ENCODE peak calls at places on chromosomes 16 and 17, in six cellular contexts. P, M, T, N, Y and J are unnamed samples.

GRCh38 chr16:57585051-57585687 is 42.7 kb downstream of the ADGRG5 start:
- DNase-seq in P (no peak), M (no peak), T (no peak), N (no peak), Y (no peak), J (no peak)

GRCh38 chr17:50055426-50056216 is at the start of gene ITGA3:
- DNase-seq in P (peak; percentile 57), M (no peak), T (no peak), N (peak; percentile 84), Y (peak; percentile 28), J (peak; percentile 61)

GRCh38 chr17:49898547-49899490 is 51.0 kb upstream of the TAC4 start:
- DNase-seq in P (no peak), M (peak; percentile 66), T (no peak), N (peak; percentile 70), Y (peak; percentile 33), J (no peak)

GRCh38 chr17:45405250-45406086 is 27.2 kb downstream of the ARHGAP27 start:
- DNase-seq in P (no peak), M (no peak), T (no peak), N (peak; percentile 99), Y (peak; percentile 87), J (no peak)

GRCh38 chr17:6361733-6362132 is 73.2 kb downstream of the AIPL1 start:
- DNase-seq in P (no peak), M (no peak), T (no peak), N (no peak), Y (no peak), J (no peak)

GRCh38 chr17:80272366-80272765 is 11.7 kb downstream of the RNF213 start:
- DNase-seq in P (no peak), M (no peak), T (no peak), N (no peak), Y (no peak), J (no peak)

GRCh38 chr17:78722101-78722761 is 59.8 kb downstream of the CYTH1 start:
- DNase-seq in P (no peak), M (no peak), T (no peak), N (no peak), Y (no peak), J (no peak)

GRCh38 chr17:15431201-15431600 is 36.2 kb downstream of the CDRT4 start:
- DNase-seq in P (no peak), M (no peak), T (no peak), N (no peak), Y (no peak), J (no peak)

GRCh38 chr16:17469011-17469741 is 1.6 kb downstream of the XYLT1 start:
- DNase-seq in P (no peak), M (no peak), T (no peak), N (no peak), Y (no peak), J (no peak)

GRCh38 chr17:4566785-4567184 is 6.4 kb upstream of the GGT6 start:
- DNase-seq in P (no peak), M (peak; percentile 69), T (no peak), N (no peak), Y (peak; percentile 66), J (peak; percentile 54)

GRCh38 chr17:56074366-56074765 is 78.9 kb upstream of the ANKFN1 start:
- DNase-seq in P (no peak), M (no peak), T (no peak), N (no peak), Y (no peak), J (no peak)

GRCh38 chr16:82016268-82016667 is 5.0 kb upstream of the SDR42E1 start:
- DNase-seq in P (no peak), M (no peak), T (no peak), N (no peak), Y (peak; percentile 16), J (no peak)

GRCh38 chr17:28481081-28481571 is 7.7 kb downstream of the SLC13A2 start:
- DNase-seq in P (no peak), M (no peak), T (no peak), N (no peak), Y (no peak), J (no peak)

GRCh38 chr17:882827-883585 is 96.6 kb downstream of the NXN start:
- DNase-seq in P (no peak), M (peak; percentile 83), T (no peak), N (no peak), Y (no peak), J (no peak)

GRCh38 chr16:65414284-65414984 is 292.6 kb upstream of the CDH11 start:
- DNase-seq in P (no peak), M (no peak), T (no peak), N (no peak), Y (no peak), J (no peak)

GRCh38 chr16:86508947-86509758 is 1.2 kb upstream of the FOXF1 start:
- DNase-seq in P (no peak), M (no peak), T (no peak), N (no peak), Y (no peak), J (no peak)

GRCh38 chr17:13996758-13997157 is 72.5 kb upstream of the COX10 start:
- DNase-seq in P (no peak), M (no peak), T (no peak), N (no peak), Y (no peak), J (no peak)

GRCh38 chr16:74896389-74897370 is 88.2 kb downstream of the WDR59 start:
- DNase-seq in P (no peak), M (no peak), T (no peak), N (no peak), Y (peak; percentile 21), J (no peak)

GRCh38 chr17:43839670-43840101 is 6.7 kb upstream of the MPP3 start:
- DNase-seq in P (no peak), M (peak; percentile 48), T (no peak), N (no peak), Y (peak; percentile 49), J (no peak)

GRCh38 chr17:7589204-7589868 is 558 bp downstream of the SOX15 start:
- DNase-seq in P (peak; percentile 91), M (no peak), T (no peak), N (no peak), Y (no peak), J (peak; percentile 85)

GRCh38 chr17:35795007-35795870 is at the start of gene MMP28:
- DNase-seq in P (peak; percentile 44), M (no peak), T (no peak), N (no peak), Y (peak; percentile 43), J (peak; percentile 46)

GRCh38 chr17:4604111-4604644 is 19.8 kb downstream of the SMTNL2 start:
- DNase-seq in P (peak; percentile 5), M (no peak), T (no peak), N (no peak), Y (peak; percentile 33), J (no peak)

GRCh38 chr16:54503436-54503835 is 216.8 kb upstream of the IRX3 start:
- DNase-seq in P (no peak), M (no peak), T (no peak), N (no peak), Y (no peak), J (no peak)

GRCh38 chr17:78692460-78693010 is 89.5 kb downstream of the CYTH1 start:
- DNase-seq in P (no peak), M (no peak), T (no peak), N (no peak), Y (no peak), J (no peak)

GRCh38 chr17:82158825-82159224 is 53.8 kb downstream of the CCDC57 start:
- DNase-seq in P (no peak), M (no peak), T (no peak), N (no peak), Y (no peak), J (no peak)

GRCh38 chr17:82156284-82156925 is 56.2 kb downstream of the CCDC57 start:
- DNase-seq in P (no peak), M (no peak), T (no peak), N (no peak), Y (no peak), J (no peak)

GRCh38 chr17:82157046-82158035 is 55.3 kb downstream of the CCDC57 start:
- DNase-seq in P (no peak), M (no peak), T (no peak), N (no peak), Y (no peak), J (no peak)

GRCh38 chr17:82161216-82161615 is 51.4 kb downstream of the CCDC57 start:
- DNase-seq in P (no peak), M (no peak), T (no peak), N (no peak), Y (no peak), J (no peak)

GRCh38 chr17:82160081-82160480 is 52.6 kb downstream of the CCDC57 start:
- DNase-seq in P (no peak), M (no peak), T (no peak), N (no peak), Y (no peak), J (no peak)
- TF ChIP-seq TAF1 in P (no peak), M (no peak), T (no peak), N (no peak), Y (no peak), J (no peak)

GRCh38 chr17:17844500-17844899 is 7.7 kb upstream of the SREBF1 start:
- DNase-seq in P (no peak), M (no peak), T (no peak), N (no peak), Y (no peak), J (no peak)
- TF ChIP-seq POLR2AphosphoS5 in P (no peak), M (no peak), T (no peak), N (no peak), Y (no peak), J (no peak)

GRCh38 chr17:70563301-70563820 is 394.0 kb downstream of the KCNJ2 start:
- DNase-seq in P (no peak), M (no peak), T (no peak), N (no peak), Y (no peak), J (no peak)
- TF ChIP-seq POLR2A in P (no peak), M (no peak), T (no peak), N (no peak), Y (no peak), J (no peak)

GRCh38 chr16:51150894-51151320 is at the start of gene SALL1:
- DNase-seq in P (no peak), M (no peak), T (no peak), N (no peak), Y (no peak), J (no peak)

GRCh38 chr16:51153275-51153991 is 2.4 kb upstream of the SALL1 start:
- DNase-seq in P (no peak), M (no peak), T (no peak), N (no peak), Y (no peak), J (no peak)

GRCh38 chr16:51151435-51151950 is 423 bp upstream of the SALL1 start:
- DNase-seq in P (no peak), M (peak; percentile 86), T (no peak), N (no peak), Y (no peak), J (no peak)

GRCh38 chr16:51152691-51153261 is 1.7 kb upstream of the SALL1 start:
- DNase-seq in P (no peak), M (no peak), T (no peak), N (no peak), Y (no peak), J (no peak)

DNA sequence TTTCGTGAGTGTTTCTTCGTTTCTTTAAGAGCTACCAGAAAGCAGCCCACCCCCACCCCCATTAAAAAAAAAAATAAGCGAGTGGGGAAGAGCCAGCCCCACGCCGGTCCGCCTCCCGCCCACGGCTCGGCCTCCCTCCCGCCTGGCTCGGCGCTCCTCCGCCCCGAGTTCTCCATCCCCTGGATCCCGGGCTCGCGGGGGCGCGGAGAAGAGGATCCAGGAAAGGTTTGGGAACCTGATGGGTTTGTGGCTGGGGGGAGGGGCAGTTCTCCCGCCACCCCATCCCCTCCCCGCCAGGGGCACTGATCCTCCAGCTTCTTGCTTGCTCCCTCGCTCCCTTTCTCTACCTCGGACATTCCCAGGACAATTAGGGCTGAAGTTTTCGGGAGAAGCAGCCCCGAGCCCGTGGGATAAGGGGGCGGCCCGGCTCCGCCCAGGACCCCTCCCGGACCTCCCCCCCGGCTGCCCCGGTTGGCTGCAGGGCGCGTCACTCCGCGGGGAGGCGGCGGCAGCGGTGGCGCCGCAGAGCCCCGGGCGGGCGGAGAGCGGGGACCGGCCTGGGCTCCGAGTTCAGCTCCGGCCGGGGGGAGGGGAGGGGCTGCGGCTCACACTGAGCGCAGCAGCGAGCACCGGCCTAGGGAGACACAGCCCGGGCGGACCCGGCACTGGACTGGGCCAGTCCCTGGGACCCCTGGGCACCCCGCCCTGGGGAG is 1.0 kb upstream of the SALL1 start:
- DNase-seq in P (no peak), M (peak; percentile 79), T (no peak), N (peak; percentile 77), Y (no peak), J (no peak)
- TF ChIP-seq TAF1 in P (no peak), M (peak; percentile 65), T (no peak), N (peak; percentile 66), Y (no peak), J (no peak)